ENCODE peak calls at places on chromosomes 4 and X, in five cellular contexts. M is colonic mucosa, H is GM23248, R is GM23338, Q is A549. D is an unnamed sample.

GRCh38 chrX:13899607-13900006 is 82.7 kb upstream of the GPM6B start:
- DNase-seq in M (no peak), H (peak), R (no peak), Q (no peak), D (peak)

GRCh38 chr4:153161599-153161971 is 42.7 kb upstream of the TRIM2 start:
- DNase-seq in M (no peak), H (peak), R (no peak), Q (no peak), D (no peak)

GRCh38 chr4:41294445-41295062 is 37.8 kb downstream of the UCHL1 start:
- DNase-seq in M (no peak), H (no peak), R (peak), Q (no peak), D (no peak)

GRCh38 chr4:57154191-57154590 is 44.0 kb upstream of the IGFBP7 start:
- DNase-seq in M (no peak), H (peak), R (no peak), Q (no peak), D (no peak)

GRCh38 chr4:141457653-141458052 is 178.7 kb upstream of the IL15 start:
- DNase-seq in M (no peak), H (no peak), R (no peak), Q (no peak), D (no peak)

GRCh38 chr4:102534845-102535244 is 33.7 kb downstream of the NFKB1 start:
- DNase-seq in M (no peak), H (no peak), R (no peak), Q (no peak), D (no peak)

GRCh38 chrX:38166478-38167083 is 54.1 kb downstream of the SRPX start:
- DNase-seq in M (peak), H (peak), R (peak), Q (peak), D (peak)

GRCh38 chr4:184951668-184952160 is 66.6 kb upstream of the HELT start:
- DNase-seq in M (no peak), H (no peak), R (no peak), Q (no peak), D (no peak)

GRCh38 chr4:42397635-42398447 is 553 bp downstream of the SHISA3 start:
- DNase-seq in M (no peak), H (peak), R (peak), Q (no peak), D (peak)

GRCh38 chrX:143121471-143121870 is 95.7 kb downstream of the SPANXN4 start:
- DNase-seq in M (no peak), H (no peak), R (no peak), Q (no peak), D (no peak)

GRCh38 chr4:169160825-169161224 is 109.9 kb downstream of the SH3RF1 start:
- DNase-seq in M (no peak), H (peak), R (no peak), Q (no peak), D (no peak)

GRCh38 chr4:66639361-66639760 is 905.9 kb downstream of the CENPC start:
- DNase-seq in M (no peak), H (no peak), R (no peak), Q (no peak), D (no peak)

GRCh38 chr4:124980276-124980752 is 267.8 kb upstream of the ANKRD50 start:
- DNase-seq in M (no peak), H (peak), R (no peak), Q (no peak), D (no peak)

GRCh38 chr4:139849219-139849618 is 183.6 kb downstream of the MGST2 start:
- DNase-seq in M (no peak), H (no peak), R (no peak), Q (no peak), D (no peak)

GRCh38 chrX:119758682-119759332 is 419 bp downstream of the SOWAHD start:
- DNase-seq in M (no peak), H (peak), R (peak), Q (no peak), D (peak)

GRCh38 chrX:40964633-40965586 is 120.3 kb upstream of the USP9X start:
- DNase-seq in M (no peak), H (no peak), R (no peak), Q (no peak), D (no peak)

GRCh38 chrX:41326431-41326830 is 7.5 kb upstream of the DDX3X start:
- DNase-seq in M (no peak), H (no peak), R (no peak), Q (no peak), D (no peak)

GRCh38 chrX:54358424-54359211 is 772 bp upstream of the WNK3 start:
- DNase-seq in M (peak), H (peak), R (peak), Q (no peak), D (peak)

GRCh38 chr4:148397006-148397673 is 45.1 kb downstream of the NR3C2 start:
- DNase-seq in M (peak), H (no peak), R (no peak), Q (no peak), D (no peak)

GRCh38 chrX:14398725-14399124 is 130.6 kb upstream of the GLRA2 start:
- DNase-seq in M (peak), H (peak), R (no peak), Q (no peak), D (peak)

GRCh38 chr4:171812377-171813194 is 618 bp upstream of the GALNTL6 start:
- DNase-seq in M (no peak), H (no peak), R (peak), Q (no peak), D (peak)
- H3K4me3 ChIP-seq in M (peak), H (peak), R (peak), Q (peak), D (peak)

GRCh38 chrX:47224896-47225290 is 6.4 kb downstream of the CDK16 start:
- DNase-seq in M (no peak), H (no peak), R (no peak), Q (no peak), D (no peak)
- H3K27ac ChIP-seq in M (no peak), H (no peak), R (no peak), Q (no peak), D (no peak)

DNA sequence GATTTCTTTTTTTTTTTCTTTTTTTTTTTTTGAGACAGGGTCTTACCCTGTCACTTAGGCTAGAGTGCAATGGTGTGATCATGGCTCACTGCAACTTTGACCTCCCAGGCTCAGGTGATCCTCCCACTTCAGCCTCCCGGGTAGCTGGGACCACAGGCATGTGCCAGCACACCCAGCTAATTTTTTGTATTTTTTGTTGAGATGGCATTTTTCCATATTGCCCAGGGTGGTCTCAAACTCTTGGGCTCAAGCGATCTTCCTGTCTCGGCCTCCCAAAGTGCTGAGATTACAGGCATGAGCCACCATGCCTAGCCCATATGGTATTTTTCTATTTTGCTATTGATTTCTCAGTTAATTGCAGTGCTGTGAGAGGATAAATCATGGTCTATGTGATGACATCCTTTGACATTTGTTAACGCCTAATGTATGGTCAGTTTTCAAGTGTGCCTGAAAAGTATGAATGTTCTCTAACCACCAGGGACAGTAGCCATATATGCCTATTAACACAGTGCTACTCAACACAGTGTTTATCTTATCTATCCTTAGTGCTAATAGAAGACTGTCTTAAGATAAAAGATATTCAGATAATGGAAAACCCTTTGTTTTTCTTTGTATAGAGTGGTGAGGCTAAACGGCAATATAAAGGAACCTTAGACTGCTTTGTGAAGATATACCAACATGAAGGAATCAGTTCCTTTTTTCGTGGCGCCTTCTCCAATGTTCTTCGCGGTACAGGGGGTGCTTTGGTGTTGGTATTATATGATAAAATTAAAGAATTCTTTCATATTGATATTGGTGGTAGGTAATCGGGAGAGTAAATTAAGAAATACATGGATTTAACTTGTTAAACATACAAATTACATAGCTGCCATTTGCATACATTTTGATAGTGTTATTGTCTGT is 9.1 kb upstream of the HSPA4L start:
- DNase-seq in M (no peak), H (no peak), R (no peak), Q (no peak), D (no peak)
- H3K4me3 ChIP-seq in M (no peak), H (no peak), R (no peak), Q (no peak), D (no peak)

DNA sequence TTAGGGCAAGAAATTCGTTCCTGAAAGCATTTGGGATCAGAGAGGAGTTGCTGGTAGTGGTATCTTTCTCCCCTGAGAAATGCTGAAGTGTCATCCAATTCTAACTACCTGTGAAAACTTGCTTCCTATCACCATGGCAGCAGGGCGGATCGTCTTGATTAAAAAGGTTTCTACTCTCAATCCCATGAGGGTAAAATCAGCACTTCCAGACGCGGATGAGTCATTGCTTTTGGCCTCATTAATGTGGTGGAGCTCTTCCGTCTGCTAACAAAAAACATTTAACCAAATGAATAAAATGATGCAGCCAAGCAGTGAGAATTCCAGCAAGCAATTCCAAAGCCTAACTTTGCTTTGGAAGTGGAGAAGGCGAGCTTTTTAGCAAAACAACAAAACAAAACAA is 325.6 kb downstream of the CAMK2D start:
- DNase-seq in M (peak), H (peak), R (peak), Q (no peak), D (no peak)
- H3K27ac ChIP-seq in M (peak), H (peak), R (no peak), Q (no peak), D (no peak)

D was measured in hepatocyte.